ENCODE peak calls at places on chromosomes 11 and 22, in eight cellular contexts. K is PC-3, Z is neural progenitor cell, F is GM23248, S is HCT116, R is MM.1S, G is SK-N-SH, L is hepatocyte. O is an unnamed sample. For H3K27me3, the result is how much of the 10 kb centered on the place peaks cover.

GRCh38 chr11:119832536-119832935 is 103.5 kb upstream of the NECTIN1 start:
- DNase-seq in Z (peak), G (peak), K (peak), F (peak), L (peak), S (no peak), R (no peak), O (no peak)

GRCh38 chr22:41842996-41843970 is 10.4 kb downstream of the SREBF2 start:
- DNase-seq in K (peak), F (no peak), G (no peak), S (no peak), L (no peak), Z (no peak), R (no peak), O (no peak)

GRCh38 chr22:35812600-35812999 is 94.9 kb downstream of the APOL5 start:
- DNase-seq in K (no peak), L (no peak), F (no peak), S (no peak), Z (no peak), G (no peak), R (no peak), O (no peak)

GRCh38 chr22:36756746-36757607 is 18.9 kb downstream of the IFT27 start:
- DNase-seq in S (no peak), K (no peak), G (no peak), R (no peak), L (no peak), Z (no peak), F (no peak), O (no peak)

GRCh38 chr11:134535029-134536025 is 123.3 kb upstream of the B3GAT1 start:
- DNase-seq in G (no peak), Z (no peak), K (no peak), F (no peak), L (no peak), R (no peak), S (no peak), O (no peak)

GRCh38 chr22:49536571-49537131 is 291.0 kb downstream of the BRD1 start:
- DNase-seq in G (no peak), Z (peak), R (no peak), S (no peak), F (no peak), L (no peak), K (no peak), O (no peak)

GRCh38 chr22:48045369-48045768 is 1282.9 kb downstream of the TBC1D22A start:
- DNase-seq in F (no peak), Z (no peak), G (no peak), K (no peak), S (no peak), L (no peak), R (peak), O (no peak)

GRCh38 chr11:12692238-12693074 is 18.2 kb downstream of the TEAD1 start:
- DNase-seq in F (peak), L (peak), K (peak), S (peak), Z (peak), R (no peak), G (peak), O (no peak)

GRCh38 chr11:9313648-9314290 is 624 bp downstream of the TMEM41B start:
- DNase-seq in Z (peak), S (no peak), K (peak), F (peak), G (no peak), R (peak), L (peak), O (peak)

GRCh38 chr11:64853709-64854108 is 9.3 kb upstream of the CDC42BPG start:
- DNase-seq in S (no peak), G (no peak), Z (no peak), R (no peak), L (no peak), F (no peak), K (no peak), O (no peak)

GRCh38 chr11:131894615-131895544 is 524.5 kb downstream of the NTM start:
- DNase-seq in F (no peak), K (peak), Z (no peak), S (no peak), G (no peak), L (no peak), R (no peak), O (no peak)

GRCh38 chr11:134125507-134125906 is 56.6 kb downstream of the JAM3 start:
- DNase-seq in Z (no peak), F (no peak), L (no peak), G (no peak), R (no peak), S (no peak), K (no peak), O (no peak)

GRCh38 chr22:18990355-18991137 is 54.5 kb upstream of the PRODH start:
- DNase-seq in Z (no peak), R (peak), G (no peak), K (no peak), F (no peak), L (no peak), S (no peak), O (no peak)

GRCh38 chr11:42049650-42050049 is 590.2 kb upstream of the LRRC4C start:
- DNase-seq in G (no peak), S (no peak), L (no peak), F (no peak), R (no peak), Z (no peak), K (no peak), O (no peak)

GRCh38 chr22:21845558-21846452 is 21.6 kb downstream of the MAPK1 start:
- DNase-seq in S (no peak), K (no peak), L (no peak), R (no peak), G (no peak), F (no peak), Z (no peak), O (no peak)

GRCh38 chr11:64918056-64918455 is 1.0 kb upstream of the ATG2A start:
- DNase-seq in S (no peak), R (peak), G (no peak), L (peak), K (peak), F (peak), Z (peak), O (peak)

GRCh38 chr22:44382461-44383038 is 69.8 kb upstream of the SHISAL1 start:
- DNase-seq in L (no peak), K (no peak), Z (no peak), R (no peak), S (no peak), F (no peak), G (no peak), O (no peak)

GRCh38 chr22:31126128-31126868 is 3.5 kb downstream of the INPP5J start:
- DNase-seq in G (no peak), F (no peak), K (no peak), S (no peak), L (no peak), R (no peak), Z (no peak), O (no peak)

GRCh38 chr11:84965484-84965883 is 661.7 kb downstream of the DLG2 start:
- DNase-seq in S (no peak), F (no peak), G (no peak), R (no peak), K (no peak), L (no peak), Z (no peak), O (peak)

GRCh38 chr11:111417011-111417765 is 38.1 kb upstream of the POU2AF1 start:
- DNase-seq in R (peak), L (no peak), K (no peak), S (no peak), Z (no peak), G (no peak), F (no peak), O (no peak)

GRCh38 chr11:65390099-65390941 is 3.9 kb downstream of the FRMD8 start:
- DNase-seq in K (no peak), L (no peak), S (no peak), Z (peak), F (peak), G (no peak), R (no peak), O (no peak)

GRCh38 chr11:1827095-1827797 is 7.5 kb upstream of the SYT8 start:
- DNase-seq in R (no peak), G (peak), L (peak), K (peak), Z (no peak), F (peak), S (no peak), O (no peak)

GRCh38 chr22:30201970-30202369 is 44.6 kb downstream of the LIF start:
- DNase-seq in R (no peak), S (no peak), Z (no peak), K (peak), G (no peak), F (peak), L (no peak), O (no peak)

GRCh38 chr22:44944891-44945600 is 64.8 kb downstream of the PHF21B start:
- DNase-seq in F (no peak), Z (peak), L (no peak), R (no peak), S (no peak), K (no peak), G (no peak), O (peak)

GRCh38 chr11:412641-413119 is 2.1 kb downstream of the SIGIRR start:
- DNase-seq in F (no peak), G (no peak), Z (no peak), K (no peak), R (no peak), L (no peak), S (no peak), O (no peak)

GRCh38 chr11:85947431-85948272 is 92.5 kb downstream of the CCDC83 start:
- DNase-seq in F (peak), S (no peak), Z (no peak), R (peak), K (peak), L (peak), G (no peak), O (no peak)

GRCh38 chr11:104073950-104074349 is 37.5 kb downstream of the DDI1 start:
- DNase-seq in S (no peak), K (peak), R (peak), L (peak), Z (no peak), G (no peak), F (peak), O (peak)

GRCh38 chr22:28955817-28956216 is 72.4 kb downstream of the ZNRF3 start:
- DNase-seq in R (peak), K (no peak), G (no peak), S (no peak), Z (no peak), L (no peak), F (no peak), O (no peak)

GRCh38 chr22:36455571-36456458 is 25.6 kb downstream of the TXN2 start:
- DNase-seq in S (no peak), K (no peak), L (peak), G (no peak), Z (no peak), R (no peak), F (no peak), O (no peak)

GRCh38 chr11:125327494-125328130 is 163.1 kb downstream of the PKNOX2 start:
- DNase-seq in G (no peak), F (no peak), Z (no peak), S (no peak), L (no peak), K (no peak), R (no peak), O (no peak)

GRCh38 chr11:101009685-101010055 is 119.9 kb downstream of the PGR start:
- DNase-seq in G (no peak), S (no peak), K (no peak), L (no peak), Z (no peak), R (no peak), F (no peak), O (no peak)

GRCh38 chr11:3123316-3123715 is 41.8 kb downstream of the OSBPL5 start:
- DNase-seq in Z (no peak), K (no peak), R (no peak), G (peak), S (no peak), L (no peak), F (peak), O (no peak)

DNA sequence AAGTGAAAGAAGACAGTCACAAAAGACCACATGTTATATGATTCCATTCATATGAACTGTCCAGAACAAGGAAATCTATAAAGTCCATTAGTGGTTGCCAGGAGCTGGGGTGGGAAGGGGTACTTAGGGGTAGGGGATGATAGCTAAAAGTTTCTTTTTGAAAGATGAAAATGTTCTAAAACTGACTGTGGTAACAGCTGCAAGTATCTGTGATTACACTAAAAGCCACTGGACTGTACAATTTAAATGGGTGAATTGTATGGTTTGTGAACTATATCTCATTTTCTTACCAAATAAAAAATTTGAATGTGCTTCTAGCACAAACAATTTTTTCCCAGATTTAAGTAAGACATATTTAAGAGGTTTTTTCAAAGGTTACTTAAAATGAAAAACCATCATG is 22.1 kb downstream of the CHKA start:
- DNase-seq in K (no peak), R (no peak), L (no peak), G (no peak), Z (no peak), F (no peak), S (no peak), O (no peak)
- H2AFZ ChIP-seq in K (no peak), R (no peak), L (no peak), G (no peak), Z (no peak), F (no peak), S (no peak), O (no peak)

GRCh38 chr11:14519692-14520085 is 497 bp downstream of the PSMA1 start:
- DNase-seq in L (no peak), K (peak), F (peak), G (no peak), Z (no peak), R (no peak), S (no peak), O (no peak)
- TF ChIP-seq EZH2phosphoT487 in L (no peak), K (no peak), F (no peak), G (no peak), Z (no peak), R (no peak), S (no peak), O (no peak)

GRCh38 chr22:24761888-24762675 is 12.4 kb downstream of the PIWIL3 start:
- DNase-seq in F (peak), Z (no peak), K (no peak), L (no peak), S (no peak), R (no peak), G (no peak), O (no peak)
- H3K27me3 ChIP-seq in F (under half), Z (under half), K (under half), L (under half), S (under half), R (under half), G (under half), O (under half)

GRCh38 chr11:76226626-76227025 is 20.3 kb upstream of the WNT11 start:
- DNase-seq in L (no peak), F (no peak), G (no peak), K (no peak), Z (no peak), R (no peak), S (no peak), O (no peak)

GRCh38 chr11:76228122-76229000 is 22.1 kb upstream of the WNT11 start:
- DNase-seq in R (no peak), G (no peak), K (no peak), S (no peak), Z (no peak), L (peak), F (no peak), O (no peak)

GRCh38 chr11:76224461-76225121 is 18.3 kb upstream of the WNT11 start:
- DNase-seq in Z (no peak), G (no peak), R (no peak), S (no peak), K (no peak), L (no peak), F (no peak), O (no peak)

GRCh38 chr11:76221365-76221764 is 15.1 kb upstream of the WNT11 start:
- DNase-seq in S (no peak), Z (no peak), K (no peak), L (no peak), R (no peak), G (no peak), F (no peak), O (no peak)

DNA sequence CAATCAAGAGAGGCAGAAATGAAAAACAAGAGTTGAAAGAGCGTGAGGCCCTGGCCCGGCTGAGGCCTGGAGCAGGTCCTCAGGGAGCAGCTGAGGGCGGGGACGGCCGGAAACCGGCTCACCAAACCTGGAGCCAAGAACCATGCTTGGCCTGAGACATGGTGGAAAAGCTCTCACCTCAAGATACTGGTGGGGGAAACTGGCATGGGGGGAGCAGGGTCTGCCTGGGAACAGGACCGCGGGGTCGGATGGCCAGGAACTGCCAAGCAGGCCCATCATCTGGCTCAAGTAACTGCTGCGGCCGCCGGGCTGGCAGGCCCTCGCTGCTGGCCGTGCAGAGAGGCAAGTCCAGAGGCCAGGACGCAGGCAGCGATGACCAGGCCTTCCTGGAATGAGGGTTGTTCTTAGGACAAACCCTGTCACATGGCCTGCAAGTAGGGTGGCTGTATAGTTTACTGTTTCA is 18.9 kb upstream of the WNT11 start:
- DNase-seq in K (no peak), Z (no peak), R (no peak), L (no peak), S (no peak), G (no peak), F (peak), O (no peak)
- H2AFZ ChIP-seq in K (no peak), Z (no peak), R (no peak), L (no peak), S (no peak), G (no peak), F (no peak), O (no peak)

DNA sequence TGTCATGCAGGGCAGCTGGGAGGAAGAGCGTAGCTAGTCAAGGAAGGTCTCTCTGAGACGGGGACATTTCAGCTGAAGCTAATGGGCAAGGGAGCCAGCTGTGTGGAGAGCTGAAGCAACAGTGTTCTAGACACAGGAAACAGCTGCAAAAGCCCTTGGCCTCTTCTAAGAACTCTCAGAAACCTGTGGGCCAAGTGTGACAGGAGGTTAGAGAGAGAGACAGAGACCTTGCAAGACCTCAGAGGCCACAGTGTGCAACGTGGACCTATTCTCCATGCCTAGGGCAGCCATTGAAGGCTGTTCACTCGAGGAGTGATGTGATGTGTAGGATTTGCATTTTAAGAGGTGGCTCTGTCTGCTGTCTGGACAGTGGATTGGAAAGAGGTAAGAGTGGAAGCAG is 48.7 kb upstream of the TNRC6B start:
- DNase-seq in Z (no peak), K (no peak), G (no peak), S (no peak), L (no peak), F (no peak), R (peak), O (no peak)
- TF ChIP-seq EZH2phosphoT487 in Z (no peak), K (no peak), G (no peak), S (no peak), L (no peak), F (no peak), R (no peak), O (no peak)

GRCh38 chr22:32181043-32181442 is 21.9 kb upstream of the C22orf42 start:
- DNase-seq in R (no peak), L (no peak), Z (no peak), G (no peak), K (no peak), F (no peak), S (no peak), O (no peak)
- H3K27me3 ChIP-seq in R (under half), L (under half), Z (half or more), G (under half), K (under half), F (under half), S (under half), O (under half)

DNA sequence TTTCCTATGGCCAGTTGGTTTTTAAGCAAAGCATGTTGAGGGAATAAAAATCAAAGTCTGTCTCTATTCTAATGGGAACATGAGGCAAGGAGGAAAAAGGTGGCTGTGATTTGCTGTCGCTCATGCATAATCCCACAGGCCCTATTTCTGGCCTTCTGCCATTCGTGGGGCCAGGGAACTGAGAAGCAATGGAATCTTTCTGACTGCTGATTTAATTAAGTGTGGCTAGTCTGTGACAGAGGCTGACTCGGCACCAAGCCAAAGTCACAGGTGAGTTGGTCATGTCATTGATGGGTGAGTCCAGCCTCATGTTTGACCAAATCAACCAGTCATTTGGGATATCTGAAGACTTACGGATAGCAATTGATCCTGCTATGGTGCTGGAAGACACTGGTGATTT is 429.3 kb upstream of the CADM1 start:
- DNase-seq in K (no peak), S (no peak), F (no peak), Z (no peak), L (no peak), G (no peak), R (no peak), O (no peak)
- H2AFZ ChIP-seq in K (no peak), S (no peak), F (no peak), Z (no peak), L (no peak), G (no peak), R (no peak), O (no peak)

GRCh38 chr22:39429186-39429585 is 27.6 kb upstream of the MGAT3 start:
- DNase-seq in F (no peak), Z (no peak), K (no peak), S (no peak), G (no peak), R (no peak), L (peak), O (no peak)
- TF ChIP-seq EZH2phosphoT487 in F (no peak), Z (no peak), K (no peak), S (no peak), G (no peak), R (no peak), L (no peak), O (no peak)